ENCODE peak calls at places on chromosomes 5 and 9, in five cellular contexts. X, F, L, C and O are unnamed samples.

GRCh38 chr9:101561740-101562139 is 28.1 kb downstream of the RNF20 start:
- DNase-seq in X (no peak), F (no peak), L (no peak), C (no peak), O (no peak)

GRCh38 chr5:94945656-94946055 is 327.2 kb downstream of the SLF1 start:
- DNase-seq in X (peak; percentile 29), F (peak; percentile 23), L (no peak), C (no peak), O (no peak)

GRCh38 chr9:96047116-96047639 is 171.7 kb downstream of the ERCC6L2 start:
- DNase-seq in X (no peak), F (no peak), L (no peak), C (no peak), O (no peak)

GRCh38 chr9:104948277-104948676 is 20.3 kb upstream of the ABCA1 start:
- DNase-seq in X (no peak), F (no peak), L (no peak), C (no peak), O (no peak)

GRCh38 chr5:103244398-103244797 is 14.2 kb upstream of the MACIR start:
- DNase-seq in X (no peak), F (no peak), L (no peak), C (no peak), O (no peak)

GRCh38 chr9:128124873-128125574 is 2.5 kb downstream of the PTGES2 start:
- DNase-seq in X (peak; percentile 82), F (peak; percentile 77), L (peak; percentile 52), C (no peak), O (no peak)

GRCh38 chr9:129687391-129687790 is 21.9 kb downstream of the PRRX2 start:
- DNase-seq in X (peak; percentile 60), F (no peak), L (no peak), C (no peak), O (no peak)

GRCh38 chr9:114006931-114007691 is 71.0 kb downstream of the AMBP start:
- DNase-seq in X (peak; percentile 24), F (peak; percentile 4), L (no peak), C (peak; percentile 16), O (no peak)

GRCh38 chr9:85899388-85899787 is 41.6 kb upstream of the NAA35 start:
- DNase-seq in X (no peak), F (no peak), L (peak; percentile 55), C (no peak), O (no peak)

GRCh38 chr5:67249590-67249895 is 52.9 kb upstream of the CD180 start:
- DNase-seq in X (no peak), F (no peak), L (no peak), C (no peak), O (no peak)

GRCh38 chr9:107438211-107439030 is 51.1 kb downstream of the KLF4 start:
- DNase-seq in X (no peak), F (no peak), L (no peak), C (no peak), O (no peak)

GRCh38 chr5:10867408-10868303 is 106.6 kb upstream of the DAP start:
- DNase-seq in X (no peak), F (no peak), L (no peak), C (no peak), O (no peak)

GRCh38 chr9:98401140-98402025 is 145.9 kb upstream of the TBC1D2 start:
- DNase-seq in X (no peak), F (no peak), L (no peak), C (no peak), O (no peak)

GRCh38 chr9:105062222-105062850 is 134.4 kb upstream of the ABCA1 start:
- DNase-seq in X (no peak), F (no peak), L (no peak), C (no peak), O (no peak)

GRCh38 chr9:123438321-123438720 is 82.3 kb downstream of the CRB2 start:
- DNase-seq in X (no peak), F (no peak), L (no peak), C (no peak), O (no peak)

GRCh38 chr9:38439291-38439915 is 15.1 kb upstream of the IGFBPL1 start:
- DNase-seq in X (no peak), F (no peak), L (no peak), C (no peak), O (no peak)

GRCh38 chr5:79146352-79146751 is 34.7 kb downstream of the BHMT start:
- DNase-seq in X (no peak), F (no peak), L (no peak), C (no peak), O (no peak)

GRCh38 chr9:112149171-112149570 is 25.9 kb downstream of the SUSD1 start:
- DNase-seq in X (no peak), F (no peak), L (no peak), C (no peak), O (no peak)

GRCh38 chr5:68088302-68088701 is 127.3 kb upstream of the PIK3R1 start:
- DNase-seq in X (no peak), F (no peak), L (no peak), C (no peak), O (no peak)

GRCh38 chr5:103741984-103742383 is 179.4 kb upstream of the NUDT12 start:
- DNase-seq in X (no peak), F (peak; percentile 32), L (no peak), C (no peak), O (no peak)

GRCh38 chr9:83322438-83322837 is 215.8 kb downstream of the FRMD3 start:
- DNase-seq in X (no peak), F (no peak), L (no peak), C (no peak), O (no peak)

GRCh38 chr5:85716344-85717202 is 901.2 kb upstream of the COX7C start:
- DNase-seq in X (no peak), F (no peak), L (no peak), C (no peak), O (no peak)

GRCh38 chr9:71524446-71524845 is 243.9 kb downstream of the CEMIP2 start:
- DNase-seq in X (no peak), F (no peak), L (no peak), C (no peak), O (no peak)

GRCh38 chr5:146772881-146773440 is 105.6 kb downstream of the PPP2R2B start:
- DNase-seq in X (no peak), F (no peak), L (no peak), C (no peak), O (no peak)

GRCh38 chr5:132439521-132440206 is 50.9 kb downstream of the IRF1 start:
- DNase-seq in X (no peak), F (peak; percentile 72), L (no peak), C (peak; percentile 78), O (no peak)

DNA sequence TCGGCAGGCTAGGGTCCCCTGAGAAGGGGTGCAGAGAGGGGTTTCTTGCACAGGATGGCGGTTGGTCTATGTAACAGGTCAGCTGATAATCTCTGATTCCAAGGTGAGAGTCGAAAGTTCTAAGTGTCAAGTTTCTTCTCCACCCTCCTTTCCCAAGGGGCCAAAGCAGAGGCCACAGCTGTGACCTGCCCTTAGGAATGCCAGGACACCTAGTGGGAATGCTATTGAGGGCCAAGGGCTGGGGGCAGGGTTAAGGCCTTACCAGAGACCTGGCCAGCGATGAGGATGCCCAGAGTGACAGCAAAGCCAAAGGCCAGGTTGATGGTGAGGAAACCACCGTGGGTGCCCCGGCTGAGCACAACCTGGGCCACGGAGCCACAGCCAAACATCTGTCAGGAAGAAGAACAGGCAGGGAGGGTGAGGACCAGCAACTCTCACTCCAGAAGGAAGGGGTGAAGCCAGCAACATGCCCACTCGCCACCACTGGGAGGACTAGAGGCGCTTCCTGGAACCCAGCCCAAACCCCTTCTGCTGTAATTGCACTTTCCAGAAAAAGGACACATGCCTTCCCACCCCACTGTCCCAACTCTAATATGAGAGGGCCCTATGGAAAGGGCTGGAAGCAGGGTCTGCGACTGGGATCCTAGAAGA is 3.8 kb downstream of the AQP3 start:
- DNase-seq in X (no peak), F (no peak), L (no peak), C (no peak), O (no peak)
- H3K4me1 ChIP-seq in X (peaks cover 37% of the 10 kb centered on the region), F (peaks cover 15% of the 10 kb centered on the region), L (peaks cover 46% of the 10 kb centered on the region), C (peaks cover 5% of the 10 kb centered on the region), O (peaks cover 33% of the 10 kb centered on the region)

DNA sequence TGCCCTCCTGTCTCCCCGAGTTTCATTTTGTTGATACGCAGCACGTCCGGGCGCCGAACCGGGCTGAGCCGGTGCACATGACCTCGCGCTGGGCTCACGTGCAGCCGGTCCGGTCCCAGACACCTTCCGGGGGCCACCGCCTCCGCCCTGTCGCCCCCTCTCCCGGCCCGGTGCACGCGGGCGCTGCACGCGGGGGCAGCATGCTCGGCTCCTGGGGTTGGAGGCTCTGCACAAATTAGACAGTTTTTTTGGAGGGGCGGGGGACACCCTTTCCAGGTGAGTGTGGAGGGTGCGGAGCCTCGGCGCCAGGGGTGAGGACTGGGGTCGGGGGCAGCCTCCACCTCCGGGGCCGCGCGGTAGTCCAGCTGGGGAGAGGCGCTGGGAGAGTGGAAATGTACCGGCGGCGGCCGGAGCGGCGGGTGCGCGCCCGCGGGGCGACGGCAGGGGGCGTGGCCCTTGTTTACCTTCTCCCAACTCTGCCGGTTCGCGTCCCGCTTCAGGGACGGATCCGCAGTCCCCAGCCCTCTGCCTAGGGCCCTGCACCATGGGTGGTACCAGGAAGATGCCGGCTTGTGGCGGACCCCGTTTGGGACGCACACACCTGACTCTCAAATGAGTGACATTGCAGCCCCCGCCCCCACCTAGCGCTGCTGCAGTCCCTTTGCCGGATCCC is 1.1 kb downstream of the JADE2 start:
- DNase-seq in X (peak; percentile 82), F (peak; percentile 68), L (peak; percentile 96), C (peak; percentile 74), O (peak; percentile 55)
- TF ChIP-seq POLR2A in X (no peak), F (peak; percentile 12), L (no peak), C (no peak), O (no peak)

GRCh38 chr5:172183881-172184280 is 4.1 kb downstream of the STK10 start:
- DNase-seq in X (no peak), F (no peak), L (no peak), C (no peak), O (no peak)

GRCh38 chr5:172187118-172188032 is 649 bp downstream of the STK10 start:
- DNase-seq in X (peak; percentile 63), F (peak; percentile 43), L (peak; percentile 92), C (no peak), O (no peak)

GRCh38 chr5:172186114-172186695 is 1.8 kb downstream of the STK10 start:
- DNase-seq in X (no peak), F (no peak), L (no peak), C (no peak), O (no peak)

GRCh38 chr5:172182291-172182690 is 5.7 kb downstream of the STK10 start:
- DNase-seq in X (no peak), F (no peak), L (no peak), C (no peak), O (no peak)

DNA sequence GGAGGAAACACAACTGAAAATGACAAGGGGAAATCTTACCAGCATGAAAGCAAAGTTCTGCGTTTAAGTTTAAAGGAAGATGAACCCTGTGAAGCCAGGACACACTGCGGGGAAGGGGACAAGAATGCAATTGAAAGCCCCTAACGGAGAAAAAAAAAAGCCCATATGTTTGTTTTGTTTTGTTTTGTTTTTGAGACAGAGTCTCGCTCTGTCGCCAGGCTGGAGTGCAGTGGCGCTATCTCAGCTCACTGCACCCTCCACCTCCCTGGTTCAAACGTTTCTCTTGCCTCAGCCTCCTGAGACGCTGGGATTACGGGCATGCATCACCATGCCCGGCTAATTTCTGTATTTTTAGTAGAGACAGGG is 2.9 kb downstream of the STK10 start:
- DNase-seq in X (no peak), F (no peak), L (no peak), C (no peak), O (no peak)
- H3K27ac ChIP-seq in X (peak overlapping the region; percentile 92), F (peak overlapping the region; percentile 95), L (peak overlapping the region; percentile 95), C (peak overlapping the region; percentile 8), O (peak overlapping the region; percentile 89)

DNA sequence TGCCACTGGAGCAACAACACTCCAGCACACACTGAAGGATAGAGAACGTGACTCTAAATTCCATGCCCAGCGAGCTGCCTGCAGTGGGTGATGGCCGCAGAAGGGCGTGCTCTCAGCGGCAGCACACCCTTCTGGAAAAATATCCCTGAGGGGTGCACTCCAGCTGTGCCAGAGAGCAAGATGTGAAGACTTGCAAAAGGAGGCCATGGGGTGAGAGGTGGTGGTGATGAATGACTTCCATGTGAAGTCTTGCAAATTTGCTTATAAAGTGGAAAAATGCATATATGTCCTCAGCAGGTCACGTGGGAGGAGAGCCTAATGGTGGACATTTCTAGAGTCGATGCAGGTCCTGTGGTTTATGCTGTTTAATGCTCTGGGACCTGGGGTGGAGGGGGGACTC is 39.8 kb upstream of the COL5A1 start:
- DNase-seq in X (no peak), F (peak; percentile 2), L (no peak), C (peak; percentile 7), O (no peak)
- H3K4me1 ChIP-seq in X (peaks cover 6% of the 10 kb centered on the region), F (no peaks in the 10 kb centered on the region), L (no peaks in the 10 kb centered on the region), C (no peaks in the 10 kb centered on the region), O (no peaks in the 10 kb centered on the region)